ENCODE peak calls at places on chromosomes 11 and 22, in five cellular contexts. M, X, D, S and W are unnamed samples.

GRCh38 chr11:31801298-31801702 is 9.8 kb downstream of the PAX6 start:
- DNase-seq in M (no peak), X (no peak), D (no peak), S (no peak), W (no peak)

GRCh38 chr11:69213315-69213714 is 57.6 kb downstream of the SMIM38 start:
- DNase-seq in M (no peak), X (no peak), D (no peak), S (peak; percentile 32), W (no peak)

GRCh38 chr11:92455221-92455790 is 230.7 kb downstream of the FAT3 start:
- DNase-seq in M (no peak), X (no peak), D (no peak), S (no peak), W (no peak)

GRCh38 chr11:77142091-77142975 is 14.3 kb downstream of the MYO7A start:
- DNase-seq in M (no peak), X (no peak), D (no peak), S (no peak), W (no peak)

GRCh38 chr11:44453213-44453612 is 112.2 kb upstream of the CD82 start:
- DNase-seq in M (no peak), X (no peak), D (no peak), S (no peak), W (no peak)

GRCh38 chr22:46054091-46054877 is 77.3 kb upstream of the WNT7B start:
- DNase-seq in M (peak; percentile 85), X (peak; percentile 58), D (no peak), S (peak; percentile 45), W (no peak)

GRCh38 chr11:46363455-46363920 is 16.2 kb downstream of the DGKZ start:
- DNase-seq in M (no peak), X (no peak), D (no peak), S (peak; percentile 33), W (peak; percentile 85)

GRCh38 chr11:73070653-73071052 is 71.5 kb downstream of the FCHSD2 start:
- DNase-seq in M (no peak), X (no peak), D (no peak), S (no peak), W (no peak)

GRCh38 chr11:109425554-109425953 is 3.6 kb downstream of the C11orf87 start:
- DNase-seq in M (no peak), X (no peak), D (no peak), S (no peak), W (peak; percentile 34)

GRCh38 chr11:128929991-128930390 is 12.7 kb downstream of the TP53AIP1 start:
- DNase-seq in M (no peak), X (no peak), D (no peak), S (peak; percentile 73), W (no peak)

GRCh38 chr11:65128182-65129145 is 5.9 kb downstream of the SYVN1 start:
- DNase-seq in M (no peak), X (no peak), D (peak; percentile 14), S (no peak), W (no peak)

GRCh38 chr11:66330931-66331330 is 5.3 kb downstream of the RIN1 start:
- DNase-seq in M (no peak), X (no peak), D (no peak), S (no peak), W (no peak)

GRCh38 chr22:44193537-44193896 is 12.8 kb downstream of the PARVG start:
- DNase-seq in M (no peak), X (no peak), D (no peak), S (no peak), W (no peak)

GRCh38 chr11:64874308-64874707 is 4.1 kb downstream of the EHD1 start:
- DNase-seq in M (no peak), X (peak; percentile 63), D (no peak), S (peak; percentile 47), W (no peak)

GRCh38 chr11:65136515-65137096 is 2.3 kb upstream of the SYVN1 start:
- DNase-seq in M (no peak), X (no peak), D (no peak), S (no peak), W (no peak)

GRCh38 chr11:63641727-63642126 is 27.5 kb upstream of the PLAAT3 start:
- DNase-seq in M (no peak), X (no peak), D (no peak), S (peak; percentile 10), W (no peak)

GRCh38 chr22:19716041-19716828 is 1.9 kb downstream of the SEPTIN5 start:
- DNase-seq in M (no peak), X (no peak), D (no peak), S (no peak), W (no peak)

GRCh38 chr22:19716829-19717105 is 2.5 kb downstream of the SEPTIN5 start:
- DNase-seq in M (no peak), X (no peak), D (no peak), S (no peak), W (no peak)

GRCh38 chr22:19713650-19714319 is 518 bp upstream of the SEPTIN5 start:
- DNase-seq in M (no peak), X (no peak), D (no peak), S (no peak), W (peak; percentile 46)

GRCh38 chr22:19714320-19715252 is at the start of gene SEPTIN5:
- DNase-seq in M (no peak), X (no peak), D (peak; percentile 99), S (no peak), W (no peak)

DNA sequence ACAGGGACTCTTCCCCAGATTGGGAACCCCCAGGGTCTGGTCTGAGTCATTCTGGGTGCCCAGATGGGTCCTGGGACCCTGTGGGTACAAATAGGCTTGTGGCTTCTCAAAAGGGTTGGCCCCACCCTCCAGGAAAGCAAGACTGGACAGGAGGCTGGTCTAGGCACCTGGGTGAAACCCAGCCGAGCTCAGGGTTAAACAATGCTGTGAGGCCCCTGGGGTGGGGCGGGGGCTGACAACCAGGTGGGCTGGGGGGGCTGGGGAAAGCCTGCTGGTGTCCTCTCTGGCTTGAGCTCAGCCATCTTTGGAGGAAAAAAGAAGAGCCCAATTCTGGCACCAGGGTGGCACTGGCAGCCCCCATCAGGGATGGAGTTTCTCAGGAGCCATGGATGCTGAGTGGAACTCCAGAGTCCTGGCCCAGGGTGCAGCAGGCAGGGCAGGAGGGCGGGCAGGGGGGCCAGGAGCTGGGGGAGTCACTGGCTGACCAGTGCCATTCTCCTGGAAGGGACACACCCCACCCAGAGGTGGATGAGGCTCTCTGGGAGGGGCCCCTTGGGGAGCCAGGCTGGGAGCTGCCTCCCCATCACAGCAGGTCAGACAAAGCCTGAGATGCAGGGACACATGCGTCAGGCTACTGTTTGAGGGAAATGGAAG is 1.1 kb downstream of the SEPTIN5 start:
- DNase-seq in M (no peak), X (no peak), D (no peak), S (no peak), W (no peak)
- H3K4me3 ChIP-seq in M (peak overlapping the region; percentile 69), X (no peak overlapping the region), D (peak overlapping the region; percentile 50), S (no peak overlapping the region), W (peak overlapping the region; percentile 81)

DNA sequence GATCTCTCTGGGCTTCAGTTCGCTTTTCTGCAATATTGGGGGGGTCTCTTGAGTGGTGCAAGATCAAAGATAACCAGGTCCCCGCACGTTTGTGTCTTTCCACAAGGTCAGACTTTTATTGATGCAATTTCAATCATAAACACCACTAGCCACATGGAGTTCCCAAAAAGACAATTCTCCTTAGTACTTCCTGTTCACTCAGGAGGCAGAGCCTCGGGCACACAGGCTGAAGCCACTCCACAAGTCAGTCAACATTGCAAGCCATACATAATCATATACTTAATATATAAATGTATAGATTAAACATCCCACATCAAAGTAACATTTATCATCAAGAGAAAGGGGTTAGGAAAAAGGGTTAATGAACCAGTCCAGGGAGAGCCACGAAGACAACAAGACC is 12.0 kb downstream of the ST14 start:
- DNase-seq in M (no peak), X (no peak), D (no peak), S (no peak), W (no peak)
- H3K27ac ChIP-seq in M (no peak overlapping the region), X (no peak overlapping the region), D (no peak overlapping the region), S (no peak overlapping the region), W (no peak overlapping the region)

DNA sequence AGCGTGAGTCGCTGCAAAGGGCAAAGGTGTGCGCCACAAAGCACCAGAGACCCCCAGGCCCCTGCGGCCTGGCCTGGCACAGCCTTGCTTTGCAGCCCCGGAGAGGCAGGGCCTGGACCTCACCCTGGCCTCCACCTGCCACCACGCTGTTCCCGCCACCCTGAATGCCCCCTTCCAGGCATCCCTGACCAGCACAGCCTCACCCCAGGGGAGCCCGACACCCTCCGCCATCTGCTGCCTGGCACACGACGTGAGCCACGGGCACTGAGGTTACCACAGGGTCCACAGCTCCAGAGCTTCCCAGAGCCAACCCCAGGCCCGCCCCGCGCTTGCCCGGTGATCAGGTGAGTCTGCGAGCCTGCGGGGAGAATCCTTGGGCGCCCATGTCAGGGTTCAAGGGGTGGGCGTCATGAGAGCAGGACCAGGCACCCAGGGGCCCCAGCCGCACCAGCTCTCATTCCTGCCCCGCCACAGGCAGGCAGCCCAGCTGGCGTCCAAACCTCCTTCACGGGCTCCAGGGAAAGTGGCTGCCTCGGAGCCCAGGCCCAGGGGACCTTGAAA is 171.3 kb downstream of the BRD1 start:
- DNase-seq in M (no peak), X (no peak), D (no peak), S (no peak), W (no peak)
- H3K9me3 ChIP-seq in M (no peaks in the 10 kb centered on the region), X (no peaks in the 10 kb centered on the region), D (no peaks in the 10 kb centered on the region), S (peaks cover 32% of the 10 kb centered on the region), W (no peaks in the 10 kb centered on the region)

DNA sequence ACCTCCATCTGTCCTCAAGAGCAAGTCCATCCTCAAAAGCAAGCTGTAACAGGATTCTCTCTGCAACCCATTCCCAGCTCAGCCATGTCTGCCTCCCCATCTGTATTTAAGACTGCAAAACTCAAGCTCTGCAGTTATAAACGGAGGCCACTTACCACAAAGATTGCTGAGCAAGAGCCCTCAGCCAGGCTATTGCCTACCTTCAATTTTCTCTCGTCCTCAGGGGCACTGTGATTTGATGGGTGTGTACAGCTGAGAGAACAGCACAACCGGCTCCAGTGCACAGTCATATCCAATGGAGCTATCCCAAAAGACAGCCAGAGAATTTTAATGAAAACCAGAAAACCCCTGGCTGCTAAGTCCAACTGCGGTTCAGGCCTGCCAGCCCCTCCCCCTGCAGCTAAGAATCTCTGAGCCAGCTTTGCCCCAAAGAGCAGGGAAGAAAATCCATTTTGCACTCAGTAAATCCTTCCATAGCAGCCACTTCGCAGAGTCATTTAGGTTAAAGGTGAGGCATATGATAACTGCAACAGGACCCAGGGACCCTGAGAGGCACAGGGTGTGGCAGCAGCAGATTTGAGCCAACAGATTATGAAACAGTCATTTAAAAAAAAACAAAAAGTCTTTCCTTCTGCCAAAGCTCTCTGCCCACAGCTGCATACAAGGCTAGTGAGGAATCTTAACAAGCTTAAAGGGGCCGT is 37.6 kb downstream of the RAB30 start:
- DNase-seq in M (peak; percentile 56), X (peak; percentile 31), D (no peak), S (peak; percentile 71), W (peak; percentile 81)
- H3K4me3 ChIP-seq in M (peak overlapping the region; percentile 14), X (peak overlapping the region; percentile 17), D (no peak overlapping the region), S (no peak overlapping the region), W (peak overlapping the region; percentile 36)

DNA sequence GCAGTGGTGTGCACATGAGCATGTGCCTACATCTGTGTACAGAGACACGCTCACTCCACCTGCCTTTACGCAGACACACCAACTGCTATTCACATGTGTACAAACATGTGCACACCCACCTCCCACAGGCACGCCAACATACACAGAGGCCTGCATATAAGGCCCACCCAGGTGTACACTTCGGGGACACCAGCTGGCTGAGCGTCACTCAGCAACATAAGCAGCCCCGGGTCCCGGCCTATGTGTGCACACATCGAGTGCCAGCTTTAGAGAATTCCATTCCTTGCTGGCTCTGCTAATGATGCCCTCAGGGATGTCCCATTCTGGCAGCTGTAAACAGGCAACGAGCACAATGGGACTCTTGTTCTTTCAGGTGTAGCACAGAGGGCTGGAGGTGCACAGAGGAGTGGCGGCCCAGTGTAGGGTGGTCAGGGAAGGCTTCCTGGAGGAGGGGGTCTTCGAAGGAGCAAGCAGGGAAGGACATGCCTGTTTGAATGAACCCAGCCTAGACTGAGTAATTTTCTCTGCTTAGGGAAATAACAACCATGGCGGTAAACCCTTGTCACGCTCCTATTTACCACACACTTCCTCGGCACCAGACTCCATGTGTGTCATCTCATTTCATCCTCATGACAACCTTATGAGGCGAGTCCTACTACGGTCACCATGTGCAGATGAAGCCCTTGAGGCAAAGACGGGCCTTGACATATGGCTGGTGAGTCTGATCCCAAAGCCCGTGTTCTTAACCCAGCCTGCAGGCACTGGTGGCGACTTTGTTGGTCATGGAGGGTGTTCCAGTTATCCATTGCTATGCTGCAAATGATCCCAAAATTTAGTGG is 35.1 kb downstream of the RPL3 start:
- DNase-seq in M (no peak), X (no peak), D (no peak), S (no peak), W (no peak)
- H3K27ac ChIP-seq in M (peak overlapping the region; percentile 67), X (peak overlapping the region; percentile 30), D (peak overlapping the region; percentile 91), S (peak overlapping the region; percentile 35), W (no peak overlapping the region)